ENCODE peak calls at places on chromosomes 13 and 19, in ten cellular contexts. A, R, B, I, P, V, D, N, M and E are unnamed samples.

GRCh38 chr13:32150794-32151193 is 119.2 kb downstream of the FRY start:
- DNase-seq in A (peak; percentile 45), R (peak; percentile 54), B (no peak), I (peak; percentile 50), P (no peak), V (peak; percentile 80), D (peak; percentile 33), N (no peak), M (peak; percentile 32), E (no peak)

GRCh38 chr13:74134777-74135305 is 637 bp upstream of the KLF12 start:
- DNase-seq in A (no peak), R (no peak), B (peak; percentile 48), I (peak; percentile 50), P (no peak), V (no peak), D (peak; percentile 75), N (no peak), M (no peak), E (peak; percentile 25)

GRCh38 chr13:51919531-51919930 is 57.8 kb downstream of the CCDC70 start:
- DNase-seq in A (no peak), R (no peak), B (no peak), I (no peak), P (no peak), V (no peak), D (no peak), N (no peak), M (no peak), E (no peak)

GRCh38 chr19:4878491-4878968 is 11.1 kb upstream of the PLIN3 start:
- DNase-seq in A (no peak), R (no peak), B (no peak), I (no peak), P (no peak), V (no peak), D (no peak), N (no peak), M (peak; percentile 29), E (no peak)

GRCh38 chr13:30607908-30608307 is 9.8 kb upstream of the USPL1 start:
- DNase-seq in A (no peak), R (no peak), B (no peak), I (no peak), P (no peak), V (no peak), D (peak; percentile 57), N (peak; percentile 85), M (no peak), E (no peak)

GRCh38 chr19:10431254-10431942 is 11.1 kb downstream of the PDE4A start:
- DNase-seq in A (no peak), R (no peak), B (no peak), I (no peak), P (no peak), V (no peak), D (peak; percentile 61), N (peak; percentile 61), M (no peak), E (peak; percentile 62)

GRCh38 chr13:74027161-74027779 is 106.9 kb downstream of the KLF12 start:
- DNase-seq in A (no peak), R (no peak), B (no peak), I (no peak), P (no peak), V (no peak), D (no peak), N (no peak), M (no peak), E (no peak)

GRCh38 chr13:67632590-67632989 is 402.5 kb upstream of the PCDH9 start:
- DNase-seq in A (no peak), R (peak; percentile 16), B (no peak), I (no peak), P (no peak), V (no peak), D (no peak), N (no peak), M (no peak), E (no peak)

GRCh38 chr19:41377977-41378707 is 1.8 kb downstream of the TMEM91 start:
- DNase-seq in A (no peak), R (no peak), B (no peak), I (no peak), P (no peak), V (no peak), D (no peak), N (no peak), M (no peak), E (no peak)
- TF ChIP-seq CTCF in A (no peak), R (peak; percentile 14), B (no peak), I (no peak), P (no peak), V (no peak), D (no peak), N (peak; percentile 28), M (no peak), E (no peak)

DNA sequence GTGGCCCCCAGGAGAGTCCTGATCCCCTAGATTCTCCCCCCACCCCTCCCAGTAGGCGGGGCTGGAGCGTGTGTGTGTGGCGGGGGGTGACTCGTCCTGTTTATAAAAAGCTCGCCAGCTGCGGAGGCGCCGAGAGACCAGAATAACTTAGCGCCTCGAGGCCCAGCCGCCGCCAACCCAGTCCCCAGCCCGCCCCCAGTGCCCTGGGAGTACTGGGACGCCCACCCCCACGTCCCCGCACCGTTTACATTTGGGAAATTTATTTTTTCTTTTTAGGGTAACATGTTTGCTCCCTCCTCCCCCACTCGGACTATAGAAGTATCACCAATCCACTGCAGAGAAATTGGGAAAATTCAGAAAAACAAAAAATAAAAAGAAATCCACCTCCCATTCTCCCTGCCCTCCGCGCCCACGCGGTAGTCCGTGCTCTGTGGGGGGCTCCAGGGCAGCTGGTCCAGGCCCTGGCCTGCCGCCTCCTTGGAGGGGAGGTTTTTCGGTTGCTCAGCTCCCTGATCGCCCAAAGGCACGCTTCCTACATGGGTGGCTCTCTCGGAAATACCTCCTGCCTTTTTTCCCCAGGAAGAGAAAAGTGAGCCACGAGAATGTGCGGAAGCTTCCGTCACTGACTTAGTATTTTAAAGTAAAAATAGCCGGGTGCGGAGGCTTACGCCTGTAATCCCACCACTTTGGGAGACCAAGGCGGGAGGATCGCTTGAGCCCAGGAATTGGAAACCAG is 1.5 kb upstream of the RAB3A start:
- DNase-seq in A (peak; percentile 82), R (peak; percentile 89), B (no peak), I (peak; percentile 76), P (no peak), V (peak; percentile 92), D (peak; percentile 82), N (no peak), M (peak; percentile 85), E (peak; percentile 92)
- TF ChIP-seq POLR2A in A (peak; percentile 49), R (peak; percentile 84), B (no peak), I (no peak), P (no peak), V (no peak), D (peak; percentile 19), N (peak; percentile 51), M (no peak), E (peak; percentile 85)

DNA sequence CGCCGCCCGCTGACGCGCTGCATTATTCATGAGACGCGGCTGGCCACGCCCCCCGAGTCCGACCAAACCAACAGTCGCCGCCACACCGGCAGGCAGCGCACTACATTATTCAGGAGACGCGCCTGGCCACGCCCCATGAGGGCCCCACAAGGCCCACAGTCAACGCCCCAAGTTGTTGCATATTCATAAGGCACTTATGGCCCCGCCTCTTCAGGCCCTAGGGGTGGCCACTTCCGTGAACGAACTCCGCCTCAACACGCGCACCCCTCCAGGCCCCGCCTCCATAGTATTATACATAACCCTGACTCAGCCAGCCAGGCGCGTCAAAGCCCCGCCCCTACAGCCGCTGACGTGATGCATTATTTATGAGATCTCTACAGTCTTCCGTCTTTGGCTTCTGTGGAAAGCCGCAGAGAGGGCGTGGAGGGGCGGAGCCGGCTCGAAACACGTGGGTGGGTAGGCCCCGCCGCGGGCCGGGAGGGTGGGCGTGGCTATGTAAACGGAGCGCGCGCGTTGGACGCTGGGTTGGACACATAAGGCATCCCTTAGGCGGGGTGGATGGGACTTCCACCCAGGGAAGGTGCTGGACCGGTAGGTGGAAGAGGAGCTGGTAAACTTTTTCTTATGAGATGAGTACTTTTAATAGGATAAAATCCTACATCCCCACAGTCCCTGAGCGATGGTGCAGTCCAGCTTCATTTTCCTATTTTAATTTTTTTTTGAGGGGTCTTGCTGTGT is 423 bp upstream of the ELL start:
- DNase-seq in A (peak; percentile 100), R (peak; percentile 100), B (peak; percentile 100), I (peak; percentile 100), P (peak; percentile 99), V (peak; percentile 100), D (peak; percentile 100), N (peak; percentile 99), M (peak; percentile 100), E (peak; percentile 100)
- TF ChIP-seq CTCF in A (peak; percentile 30), R (peak; percentile 34), B (no peak), I (no peak), P (peak; percentile 18), V (no peak), D (peak; percentile 17), N (no peak), M (peak; percentile 3), E (no peak)

GRCh38 chr19:50047686-50048085 is 21.9 kb downstream of the ZNF473 start:
- DNase-seq in A (no peak), R (peak; percentile 31), B (no peak), I (no peak), P (no peak), V (no peak), D (no peak), N (no peak), M (no peak), E (no peak)

GRCh38 chr19:50053119-50053518 is 27.3 kb downstream of the ZNF473 start:
- DNase-seq in A (no peak), R (no peak), B (no peak), I (no peak), P (no peak), V (no peak), D (no peak), N (no peak), M (no peak), E (no peak)

GRCh38 chr19:50046649-50047503 is 21.1 kb downstream of the ZNF473 start:
- DNase-seq in A (peak; percentile 77), R (peak; percentile 18), B (peak; percentile 65), I (peak; percentile 45), P (peak; percentile 60), V (no peak), D (peak; percentile 50), N (no peak), M (peak; percentile 24), E (no peak)

GRCh38 chr19:50051964-50052363 is 26.2 kb downstream of the ZNF473 start:
- DNase-seq in A (no peak), R (no peak), B (no peak), I (no peak), P (no peak), V (no peak), D (no peak), N (no peak), M (no peak), E (no peak)

DNA sequence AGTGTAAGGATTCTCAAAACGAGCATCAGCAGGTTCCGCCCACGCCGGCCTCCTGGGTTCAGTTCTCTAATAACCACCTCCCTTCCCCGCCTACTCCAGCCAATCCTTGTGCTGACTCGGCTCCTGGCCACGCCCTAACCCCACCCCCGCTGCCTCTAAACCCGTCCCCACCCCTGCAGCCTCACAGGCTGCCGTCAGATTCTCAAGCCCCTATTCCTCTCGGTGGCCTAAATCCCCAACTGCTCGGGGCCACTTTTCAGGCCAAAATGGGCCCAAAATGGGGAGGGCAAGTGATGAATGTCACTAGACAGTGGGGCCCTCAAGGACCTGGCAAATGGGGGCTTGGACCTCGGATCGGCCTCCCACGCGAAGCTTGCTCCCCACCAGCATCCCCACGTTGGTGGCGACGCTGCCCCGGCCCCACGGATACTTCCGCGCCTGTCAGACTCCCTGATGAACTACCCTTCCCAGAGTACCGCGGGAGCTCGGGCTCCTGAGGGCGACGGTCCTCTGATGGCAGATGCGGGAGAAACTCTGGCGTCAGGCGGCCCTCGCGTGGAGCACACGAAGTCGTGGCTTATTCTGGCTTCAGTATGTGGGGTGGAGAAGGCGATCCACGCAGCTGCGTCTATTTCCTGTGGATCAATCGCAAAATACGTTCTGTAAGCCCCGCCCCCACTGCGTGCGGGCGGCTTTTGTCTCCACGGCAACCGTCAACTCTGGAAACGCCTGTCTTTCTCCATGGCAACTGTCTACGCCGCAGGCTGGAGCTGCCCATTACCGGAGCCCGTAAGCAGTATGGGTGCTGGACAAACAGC is 24.8 kb downstream of the ZNF473 start:
- DNase-seq in A (peak; percentile 75), R (peak; percentile 79), B (peak; percentile 68), I (peak; percentile 66), P (no peak), V (peak; percentile 64), D (peak; percentile 81), N (peak; percentile 23), M (peak; percentile 78), E (peak; percentile 38)
- TF ChIP-seq POLR2A in A (no peak), R (no peak), B (no peak), I (no peak), P (no peak), V (no peak), D (no peak), N (no peak), M (no peak), E (no peak)